ENCODE peak calls at places on chromosomes 11 and 22, in five cellular contexts. A is left cardiac atrium, U is SW 1271, N is amygdala, Q is COR-L47. I is an unnamed sample.
A peak's percentile ranks its signal among the peaks of the same experiment; 100 is the strongest.

GRCh38 chr22:43883012-43883661 is 8.7 kb downstream of the PNPLA5 start:
- DNase-seq in A (no peak), U (peak; percentile 75), N (peak; percentile 10), Q (peak; percentile 42), I (no peak)

GRCh38 chr22:26629988-26630761 is 8.4 kb downstream of the CRYBA4 start:
- DNase-seq in A (no peak), U (no peak), N (no peak), Q (no peak), I (no peak)

GRCh38 chr11:8374716-8375115 is 111.0 kb upstream of the LMO1 start:
- DNase-seq in A (no peak), U (no peak), N (no peak), Q (no peak), I (no peak)

GRCh38 chr22:33919591-33920501 is at the start of gene LARGE1:
- DNase-seq in A (peak; percentile 59), U (no peak), N (peak; percentile 16), Q (no peak), I (peak; percentile 37)

GRCh38 chr11:10742460-10743208 is 8.4 kb upstream of the CTR9 start:
- DNase-seq in A (no peak), U (no peak), N (no peak), Q (no peak), I (no peak)

GRCh38 chr11:102316505-102316904 is 779 bp upstream of the BIRC3 start:
- DNase-seq in A (no peak), U (no peak), N (no peak), Q (no peak), I (no peak)

GRCh38 chr11:113153847-113154246 is 160.5 kb upstream of the TTC12 start:
- DNase-seq in A (no peak), U (no peak), N (no peak), Q (no peak), I (no peak)

GRCh38 chr11:65102142-65103095 is 6.4 kb downstream of the VPS51 start:
- DNase-seq in A (no peak), U (no peak), N (peak; percentile 58), Q (no peak), I (no peak)

GRCh38 chr11:96310236-96310635 is 32.8 kb downstream of the MAML2 start:
- DNase-seq in A (no peak), U (no peak), N (no peak), Q (no peak), I (no peak)

GRCh38 chr11:122817121-122817520 is 21.2 kb upstream of the CRTAM start:
- DNase-seq in A (no peak), U (no peak), N (no peak), Q (no peak), I (no peak)

GRCh38 chr22:43992331-43992821 is 31.7 kb upstream of the PARVB start:
- DNase-seq in A (no peak), U (no peak), N (no peak), Q (no peak), I (no peak)